ENCODE peak calls at places on chromosomes 12 and 14, in seven cellular contexts. T is HepG2, P is H1, N is HCT116, G is SK-N-SH, Y is GM12878, S is K562. O is an unnamed sample.

GRCh38 chr14:31360919-31361662 is 59.3 kb downstream of the HEATR5A start:
- DNase-seq in P (no peak), G (no peak), T (no peak), N (no peak), S (no peak), Y (no peak), O (no peak)

GRCh38 chr14:104865631-104866441 is 768 bp downstream of the CEP170B start:
- DNase-seq in N (peak), P (no peak), Y (no peak), T (no peak), S (peak), G (peak), O (peak)

GRCh38 chr14:89344871-89345270 is 72.2 kb downstream of the FOXN3 start:
- DNase-seq in N (no peak), S (no peak), P (no peak), G (no peak), T (no peak), Y (no peak), O (no peak)

GRCh38 chr12:40980346-40981005 is 207.6 kb upstream of the PDZRN4 start:
- DNase-seq in Y (no peak), T (no peak), P (no peak), S (no peak), G (no peak), N (peak), O (no peak)

GRCh38 chr12:175250-175649 is 38.7 kb downstream of the SLC6A12 start:
- DNase-seq in T (no peak), N (no peak), P (no peak), G (peak), Y (no peak), S (no peak), O (no peak)

GRCh38 chr12:26953447-26953846 is 15.2 kb downstream of the FGFR1OP2 start:
- DNase-seq in S (peak), T (no peak), N (no peak), Y (no peak), P (no peak), G (no peak), O (no peak)

GRCh38 chr12:42935756-42936155 is 346.2 kb upstream of the PRICKLE1 start:
- DNase-seq in T (no peak), P (no peak), G (no peak), N (no peak), S (no peak), Y (no peak), O (no peak)

GRCh38 chr14:74495356-74495755 is 1.8 kb downstream of the ISCA2 start:
- DNase-seq in P (no peak), T (no peak), N (no peak), Y (no peak), G (no peak), S (no peak), O (no peak)

GRCh38 chr12:118374126-118374725 is 1.5 kb upstream of the TAOK3 start:
- DNase-seq in Y (no peak), S (peak), N (no peak), P (no peak), G (no peak), T (no peak), O (no peak)

GRCh38 chr12:132486576-132486975 is 3.4 kb upstream of the FBRSL1 start:
- DNase-seq in Y (no peak), N (no peak), T (no peak), P (no peak), S (no peak), G (no peak), O (no peak)

GRCh38 chr14:63438065-63438757 is 105.0 kb downstream of the PPP2R5E start:
- DNase-seq in G (peak), P (no peak), N (peak), Y (no peak), S (peak), T (peak), O (peak)

GRCh38 chr14:49294736-49295135 is 291.4 kb downstream of the RPS29 start:
- DNase-seq in Y (no peak), G (no peak), T (no peak), N (no peak), P (no peak), S (no peak), O (no peak)

GRCh38 chr12:47159348-47159747 is 79.6 kb upstream of the AMIGO2 start:
- DNase-seq in T (no peak), P (no peak), N (no peak), S (no peak), G (no peak), Y (no peak), O (no peak)

DNA sequence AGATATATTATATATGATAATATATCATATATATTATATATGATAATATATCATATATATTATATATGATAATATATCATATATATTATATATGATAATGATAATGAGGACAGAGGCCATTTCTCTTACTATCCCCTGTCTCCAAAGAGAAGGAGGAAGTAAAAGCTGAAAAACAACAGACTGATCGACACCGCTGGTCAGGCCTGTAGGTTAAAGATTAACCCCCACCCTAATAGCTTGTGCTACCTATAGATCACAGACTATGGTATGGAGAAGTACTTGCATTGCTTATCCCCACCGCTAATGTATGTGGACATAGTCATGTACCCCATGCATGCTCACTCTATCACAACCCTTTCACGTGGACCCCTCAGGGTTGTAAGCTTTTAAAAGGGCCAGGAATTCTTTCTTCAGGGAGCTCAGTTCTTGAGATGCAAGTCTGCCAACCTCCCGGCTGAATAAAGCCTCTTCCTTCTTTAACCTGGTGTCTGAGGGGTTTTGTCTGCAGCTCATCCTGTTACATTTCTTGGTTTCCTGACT is 786.1 kb upstream of the TMEM132C start:
- DNase-seq in S (no peak), Y (no peak), G (no peak), T (peak), P (no peak), N (no peak), O (no peak)
- TF ChIP-seq JUND in S (no peak), Y (no peak), G (no peak), T (no peak), P (no peak), N (no peak), O (no peak)

GRCh38 chr12:48997719-48998496 is 1.3 kb downstream of the DDN start:
- DNase-seq in G (peak), P (no peak), T (no peak), Y (no peak), N (no peak), S (peak), O (no peak)
- TF ChIP-seq JUND in G (no peak), P (no peak), T (no peak), Y (no peak), N (no peak), S (no peak), O (no peak)

GRCh38 chr12:12048714-12049113 is 22.0 kb upstream of the BCL2L14 start:
- DNase-seq in S (no peak), T (no peak), P (no peak), Y (no peak), G (no peak), N (no peak), O (no peak)

GRCh38 chr12:12047682-12048081 is 23.1 kb upstream of the BCL2L14 start:
- DNase-seq in Y (no peak), T (no peak), S (no peak), P (no peak), N (no peak), G (no peak), O (no peak)

GRCh38 chr12:12051668-12052067 is 19.1 kb upstream of the BCL2L14 start:
- DNase-seq in S (no peak), N (no peak), P (no peak), T (no peak), Y (no peak), G (no peak), O (no peak)

GRCh38 chr12:12046401-12046800 is 24.3 kb upstream of the BCL2L14 start:
- DNase-seq in P (no peak), G (peak), S (no peak), N (no peak), T (no peak), Y (no peak), O (no peak)

GRCh38 chr12:12048266-12048665 is 22.5 kb upstream of the BCL2L14 start:
- DNase-seq in S (no peak), P (no peak), T (no peak), N (no peak), Y (no peak), G (no peak), O (no peak)
- TF ChIP-seq JUND in S (no peak), P (no peak), T (no peak), N (no peak), Y (no peak), G (no peak), O (no peak)

GRCh38 chr12:71014180-71014785 is 93.7 kb upstream of the PTPRR start:
- DNase-seq in G (peak), S (peak), N (peak), Y (no peak), T (peak), P (no peak), O (peak)
- TF ChIP-seq JUND in G (no peak), S (no peak), N (no peak), Y (no peak), T (no peak), P (no peak), O (no peak)

GRCh38 chr12:125684968-125685790 is 619.9 kb downstream of the AACS start:
- DNase-seq in P (no peak), Y (no peak), T (no peak), N (no peak), S (no peak), G (no peak), O (no peak)
- TF ChIP-seq JUND in P (no peak), Y (no peak), T (no peak), N (no peak), S (no peak), G (no peak), O (no peak)

DNA sequence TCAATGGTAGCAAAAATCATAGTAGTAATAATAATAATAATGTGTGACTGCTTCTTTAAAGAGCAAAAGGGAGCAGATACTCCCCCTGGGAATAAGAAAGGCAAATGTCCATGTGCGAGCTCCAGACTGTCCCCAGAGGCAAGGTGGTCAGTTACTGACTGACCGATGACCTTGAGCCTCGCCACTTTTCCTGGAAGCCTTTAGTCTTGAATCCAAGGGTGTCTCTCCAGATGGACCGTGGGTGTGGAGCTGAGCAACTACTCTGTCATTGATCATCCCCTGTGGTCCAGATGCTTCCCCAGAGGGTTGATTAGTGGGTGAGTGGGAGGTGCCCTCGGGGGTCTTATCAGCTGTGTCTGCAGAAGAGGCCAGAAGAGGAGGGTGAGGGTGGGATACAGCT is 418.5 kb upstream of the TBX3 start:
- DNase-seq in G (no peak), Y (no peak), P (no peak), S (peak), T (no peak), N (no peak), O (no peak)
- TF ChIP-seq JUND in G (no peak), Y (no peak), P (no peak), S (no peak), T (no peak), N (no peak), O (no peak)

GRCh38 chr12:120800665-120801064 is 75.0 kb downstream of the ACADS start:
- DNase-seq in G (no peak), T (no peak), N (no peak), P (no peak), Y (peak), S (no peak), O (no peak)
- TF ChIP-seq JUND in G (no peak), T (no peak), N (no peak), P (no peak), Y (no peak), S (no peak), O (no peak)